ENCODE peak calls at places on chromosomes 13 and 19, in four cellular contexts. One of them, this sample, is unnamed.

GRCh38 chr13:97067342-97067895 is 73.1 kb upstream of the OXGR1 start:
- DNase-seq in activated gamma-delta T cell treated with anti-CD3 and anti-CD28 coated beads, Interleukin-2, amount 50 U/mL, for 16 hours: no peak
- DNase-seq in T-helper 1 cell: no peak
- DNase-seq in AG09309: no peak
- DNase-seq in this sample: no peak

GRCh38 chr13:35704331-35704730 is 227.8 kb upstream of the MAB21L1 start:
- DNase-seq in activated gamma-delta T cell treated with anti-CD3 and anti-CD28 coated beads, Interleukin-2, amount 50 U/mL, for 16 hours: no peak
- DNase-seq in T-helper 1 cell: no peak
- DNase-seq in AG09309: no peak
- DNase-seq in this sample: no peak

GRCh38 chr19:17579523-17580244 is 24.2 kb downstream of the COLGALT1 start:
- DNase-seq in activated gamma-delta T cell treated with anti-CD3 and anti-CD28 coated beads, Interleukin-2, amount 50 U/mL, for 16 hours: no peak
- DNase-seq in T-helper 1 cell: no peak
- DNase-seq in AG09309: no peak
- DNase-seq in this sample: no peak

GRCh38 chr19:54526972-54527371 is 24.3 kb downstream of the LAIR2 start:
- DNase-seq in activated gamma-delta T cell treated with anti-CD3 and anti-CD28 coated beads, Interleukin-2, amount 50 U/mL, for 16 hours: no peak
- DNase-seq in T-helper 1 cell: no peak
- DNase-seq in AG09309: no peak
- DNase-seq in this sample: no peak

GRCh38 chr13:24148414-24149305 is 11.9 kb upstream of the SPATA13 start:
- DNase-seq in activated gamma-delta T cell treated with anti-CD3 and anti-CD28 coated beads, Interleukin-2, amount 50 U/mL, for 16 hours: no peak
- DNase-seq in T-helper 1 cell: no peak
- DNase-seq in AG09309: peak; percentile 85
- DNase-seq in this sample: peak; percentile 70

GRCh38 chr19:51277112-51277511 is 26.2 kb downstream of the SIGLECL1 start:
- DNase-seq in activated gamma-delta T cell treated with anti-CD3 and anti-CD28 coated beads, Interleukin-2, amount 50 U/mL, for 16 hours: no peak
- DNase-seq in T-helper 1 cell: no peak
- DNase-seq in AG09309: no peak
- DNase-seq in this sample: no peak

GRCh38 chr13:46165485-46166220 is 16.3 kb downstream of the LCP1 start:
- DNase-seq in activated gamma-delta T cell treated with anti-CD3 and anti-CD28 coated beads, Interleukin-2, amount 50 U/mL, for 16 hours: no peak
- DNase-seq in T-helper 1 cell: no peak
- DNase-seq in AG09309: no peak
- DNase-seq in this sample: no peak

GRCh38 chr19:1648156-1648925 is 4.1 kb downstream of the TCF3 start:
- DNase-seq in activated gamma-delta T cell treated with anti-CD3 and anti-CD28 coated beads, Interleukin-2, amount 50 U/mL, for 16 hours: no peak
- DNase-seq in T-helper 1 cell: no peak
- DNase-seq in AG09309: no peak
- DNase-seq in this sample: no peak

GRCh38 chr13:114070098-114070799 is 62.2 kb downstream of the RASA3 start:
- DNase-seq in activated gamma-delta T cell treated with anti-CD3 and anti-CD28 coated beads, Interleukin-2, amount 50 U/mL, for 16 hours: no peak
- DNase-seq in T-helper 1 cell: no peak
- DNase-seq in AG09309: no peak
- DNase-seq in this sample: no peak

GRCh38 chr19:913080-913748 is at the start of gene R3HDM4:
- DNase-seq in activated gamma-delta T cell treated with anti-CD3 and anti-CD28 coated beads, Interleukin-2, amount 50 U/mL, for 16 hours: peak; percentile 73
- DNase-seq in T-helper 1 cell: peak; percentile 81
- DNase-seq in AG09309: no peak
- DNase-seq in this sample: peak; percentile 86

GRCh38 chr19:2551864-2552185 is 75.9 kb downstream of the GADD45B start:
- DNase-seq in activated gamma-delta T cell treated with anti-CD3 and anti-CD28 coated beads, Interleukin-2, amount 50 U/mL, for 16 hours: no peak
- DNase-seq in T-helper 1 cell: no peak
- DNase-seq in AG09309: no peak
- DNase-seq in this sample: no peak

GRCh38 chr19:45097776-45098520 is 5.0 kb downstream of the PPP1R37 start:
- DNase-seq in activated gamma-delta T cell treated with anti-CD3 and anti-CD28 coated beads, Interleukin-2, amount 50 U/mL, for 16 hours: no peak
- DNase-seq in T-helper 1 cell: no peak
- DNase-seq in AG09309: peak; percentile 73
- DNase-seq in this sample: peak; percentile 51

GRCh38 chr13:27151798-27152599 is 19.6 kb downstream of the USP12 start:
- DNase-seq in activated gamma-delta T cell treated with anti-CD3 and anti-CD28 coated beads, Interleukin-2, amount 50 U/mL, for 16 hours: no peak
- DNase-seq in T-helper 1 cell: no peak
- DNase-seq in AG09309: no peak
- DNase-seq in this sample: no peak

GRCh38 chr13:114049026-114049425 is 75.2 kb upstream of the C13orf46 start:
- DNase-seq in activated gamma-delta T cell treated with anti-CD3 and anti-CD28 coated beads, Interleukin-2, amount 50 U/mL, for 16 hours: peak; percentile 45
- DNase-seq in T-helper 1 cell: no peak
- DNase-seq in AG09309: no peak
- DNase-seq in this sample: no peak

GRCh38 chr13:31945202-31945978 is 86.2 kb upstream of the FRY start:
- DNase-seq in activated gamma-delta T cell treated with anti-CD3 and anti-CD28 coated beads, Interleukin-2, amount 50 U/mL, for 16 hours: no peak
- DNase-seq in T-helper 1 cell: no peak
- DNase-seq in AG09309: peak; percentile 84
- DNase-seq in this sample: peak; percentile 67

GRCh38 chr13:102187313-102187712 is 214.5 kb downstream of the FGF14 start:
- DNase-seq in activated gamma-delta T cell treated with anti-CD3 and anti-CD28 coated beads, Interleukin-2, amount 50 U/mL, for 16 hours: no peak
- DNase-seq in T-helper 1 cell: no peak
- DNase-seq in AG09309: no peak
- DNase-seq in this sample: no peak

GRCh38 chr13:60646600-60646999 is 249.6 kb downstream of the TDRD3 start:
- DNase-seq in activated gamma-delta T cell treated with anti-CD3 and anti-CD28 coated beads, Interleukin-2, amount 50 U/mL, for 16 hours: no peak
- DNase-seq in T-helper 1 cell: no peak
- DNase-seq in AG09309: no peak
- DNase-seq in this sample: no peak

GRCh38 chr19:48807590-48808308 is 3.1 kb downstream of the BCAT2 start:
- DNase-seq in activated gamma-delta T cell treated with anti-CD3 and anti-CD28 coated beads, Interleukin-2, amount 50 U/mL, for 16 hours: no peak
- DNase-seq in T-helper 1 cell: no peak
- DNase-seq in AG09309: no peak
- DNase-seq in this sample: no peak

GRCh38 chr13:32426191-32426980 is 1.5 kb downstream of the N4BP2L1 start:
- DNase-seq in activated gamma-delta T cell treated with anti-CD3 and anti-CD28 coated beads, Interleukin-2, amount 50 U/mL, for 16 hours: peak; percentile 4
- DNase-seq in T-helper 1 cell: no peak
- DNase-seq in AG09309: no peak
- DNase-seq in this sample: no peak

GRCh38 chr13:64052526-64052925 is 2636.9 kb upstream of the PCDH20 start:
- DNase-seq in activated gamma-delta T cell treated with anti-CD3 and anti-CD28 coated beads, Interleukin-2, amount 50 U/mL, for 16 hours: no peak
- DNase-seq in T-helper 1 cell: no peak
- DNase-seq in AG09309: no peak
- DNase-seq in this sample: no peak

GRCh38 chr19:35533201-35533821 is at the start of gene GAPDHS:
- DNase-seq in activated gamma-delta T cell treated with anti-CD3 and anti-CD28 coated beads, Interleukin-2, amount 50 U/mL, for 16 hours: no peak
- DNase-seq in T-helper 1 cell: no peak
- DNase-seq in AG09309: no peak
- DNase-seq in this sample: no peak

GRCh38 chr19:34171877-34172660 is at the start of gene LSM14A:
- DNase-seq in activated gamma-delta T cell treated with anti-CD3 and anti-CD28 coated beads, Interleukin-2, amount 50 U/mL, for 16 hours: peak; percentile 85
- DNase-seq in T-helper 1 cell: peak; percentile 89
- DNase-seq in AG09309: peak; percentile 60
- DNase-seq in this sample: peak; percentile 94

GRCh38 chr19:5154129-5154798 is 185.4 kb downstream of the KDM4B start:
- DNase-seq in activated gamma-delta T cell treated with anti-CD3 and anti-CD28 coated beads, Interleukin-2, amount 50 U/mL, for 16 hours: no peak
- DNase-seq in T-helper 1 cell: no peak
- DNase-seq in AG09309: no peak
- DNase-seq in this sample: peak; percentile 52

GRCh38 chr13:23960566-23961156 is 63.4 kb upstream of the C1QTNF9B start:
- DNase-seq in activated gamma-delta T cell treated with anti-CD3 and anti-CD28 coated beads, Interleukin-2, amount 50 U/mL, for 16 hours: no peak
- DNase-seq in T-helper 1 cell: no peak
- DNase-seq in AG09309: no peak
- DNase-seq in this sample: no peak